ENCODE peak calls at places on chromosomes 13 and 19, in five cellular contexts. V, A, L, M and F are unnamed samples.

GRCh38 chr13:106418556-106418955 is 116.9 kb downstream of the EFNB2 start:
- DNase-seq in L (no peak), A (no peak), M (no peak), V (no peak), F (no peak)

GRCh38 chr19:39941615-39942507 is 7.4 kb upstream of the FCGBP start:
- DNase-seq in L (no peak), A (no peak), M (no peak), V (peak), F (no peak)

GRCh38 chr19:16714702-16715294 is 4.8 kb upstream of the NWD1 start:
- DNase-seq in A (peak), L (peak), M (peak), V (peak), F (peak)

GRCh38 chr13:28199089-28199488 is 60.7 kb downstream of the PAN3 start:
- DNase-seq in M (no peak), V (no peak), L (no peak), A (no peak), F (no peak)

GRCh38 chr13:46687810-46688209 is 109.2 kb downstream of the ESD start:
- DNase-seq in A (peak), M (peak), V (no peak), L (peak), F (peak)

GRCh38 chr13:76795701-76796695 is 90.2 kb downstream of the KCTD12 start:
- DNase-seq in M (no peak), V (no peak), A (no peak), L (no peak), F (no peak)

GRCh38 chr13:97879646-97880297 is 73.7 kb upstream of the IPO5 start:
- DNase-seq in L (no peak), V (no peak), A (no peak), M (no peak), F (peak)

GRCh38 chr13:30323524-30323923 is 16.2 kb upstream of the KATNAL1 start:
- DNase-seq in V (no peak), A (no peak), L (no peak), M (no peak), F (no peak)

GRCh38 chr13:85828094-85828684 is 29.0 kb upstream of the SLITRK6 start:
- DNase-seq in L (peak), A (peak), M (no peak), V (no peak), F (peak)

GRCh38 chr19:10226376-10227214 is 4.5 kb downstream of the S1PR2 start:
- DNase-seq in V (no peak), M (no peak), L (no peak), A (no peak), F (no peak)

GRCh38 chr13:22777207-22777606 is 403.6 kb upstream of the SGCG start:
- DNase-seq in L (no peak), A (no peak), V (no peak), M (no peak), F (no peak)

GRCh38 chr13:105920375-105920774 is 615.1 kb downstream of the EFNB2 start:
- DNase-seq in L (no peak), A (no peak), M (no peak), V (no peak), F (peak)

GRCh38 chr19:33438987-33439781 is 65.7 kb downstream of the CEBPG start:
- DNase-seq in A (no peak), M (no peak), L (no peak), V (no peak), F (no peak)

GRCh38 chr19:44626067-44626624 is 12.8 kb downstream of the IGSF23 start:
- DNase-seq in A (no peak), V (no peak), M (no peak), L (peak), F (peak)

GRCh38 chr19:46357846-46358583 is 11.1 kb downstream of the PPP5C start:
- DNase-seq in V (no peak), M (no peak), L (no peak), A (no peak), F (no peak)

GRCh38 chr19:46355234-46355990 is 8.5 kb downstream of the PPP5C start:
- DNase-seq in A (peak), L (peak), V (no peak), M (no peak), F (no peak)

GRCh38 chr19:46353730-46354528 is 7.0 kb downstream of the PPP5C start:
- DNase-seq in V (no peak), L (no peak), M (no peak), A (no peak), F (no peak)

GRCh38 chr19:46355991-46356669 is 9.2 kb downstream of the PPP5C start:
- DNase-seq in M (no peak), L (no peak), V (no peak), A (no peak), F (no peak)

DNA sequence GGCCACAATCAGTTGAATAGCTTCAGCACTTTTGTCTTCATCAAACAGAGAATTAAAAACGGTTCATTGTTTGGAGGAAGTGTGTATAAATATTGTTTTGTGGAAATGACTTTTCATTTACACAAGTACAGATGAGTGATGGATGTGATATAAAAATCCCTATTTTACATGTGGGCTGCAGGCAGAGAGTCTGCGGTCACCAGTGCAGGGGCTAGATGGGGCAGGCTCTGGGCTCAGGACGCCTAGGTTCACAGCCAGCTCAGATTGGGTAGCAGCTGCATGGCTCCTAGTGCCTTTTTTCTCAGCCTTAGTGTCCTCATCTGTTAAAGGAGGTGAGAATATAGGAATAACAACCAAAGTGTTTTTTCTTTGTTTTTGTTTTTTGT is 9.8 kb downstream of the PPP5C start:
- DNase-seq in V (no peak), M (no peak), L (no peak), A (no peak), F (no peak)
- TF ChIP-seq YY1 in V (no peak), M (no peak), L (no peak), A (no peak), F (no peak)

GRCh38 chr13:49996951-49997895 is at the start of gene TRIM13:
- DNase-seq in L (peak), A (peak), V (peak), M (peak), F (peak)
- TF ChIP-seq POLR2A in L (peak), A (peak), V (peak), M (peak), F (no peak)

GRCh38 chr13:49217962-49218492 is 2.1 kb upstream of the MLNR start:
- DNase-seq in M (no peak), L (no peak), A (no peak), V (no peak), F (no peak)
- TF ChIP-seq EZH2 in M (peak), L (no peak), A (no peak), V (no peak), F (no peak)

GRCh38 chr19:12838182-12838890 is at the start of gene MAST1:
- DNase-seq in A (peak), V (no peak), L (no peak), M (no peak), F (no peak)
- TF ChIP-seq YY1 in A (no peak), V (peak), L (no peak), M (no peak), F (no peak)

GRCh38 chr19:12133069-12133468 is 7.1 kb downstream of the ZNF20 start:
- DNase-seq in M (no peak), L (no peak), V (no peak), A (no peak), F (no peak)
- TF ChIP-seq POLR2A in M (no peak), L (no peak), V (no peak), A (no peak), F (no peak)

DNA sequence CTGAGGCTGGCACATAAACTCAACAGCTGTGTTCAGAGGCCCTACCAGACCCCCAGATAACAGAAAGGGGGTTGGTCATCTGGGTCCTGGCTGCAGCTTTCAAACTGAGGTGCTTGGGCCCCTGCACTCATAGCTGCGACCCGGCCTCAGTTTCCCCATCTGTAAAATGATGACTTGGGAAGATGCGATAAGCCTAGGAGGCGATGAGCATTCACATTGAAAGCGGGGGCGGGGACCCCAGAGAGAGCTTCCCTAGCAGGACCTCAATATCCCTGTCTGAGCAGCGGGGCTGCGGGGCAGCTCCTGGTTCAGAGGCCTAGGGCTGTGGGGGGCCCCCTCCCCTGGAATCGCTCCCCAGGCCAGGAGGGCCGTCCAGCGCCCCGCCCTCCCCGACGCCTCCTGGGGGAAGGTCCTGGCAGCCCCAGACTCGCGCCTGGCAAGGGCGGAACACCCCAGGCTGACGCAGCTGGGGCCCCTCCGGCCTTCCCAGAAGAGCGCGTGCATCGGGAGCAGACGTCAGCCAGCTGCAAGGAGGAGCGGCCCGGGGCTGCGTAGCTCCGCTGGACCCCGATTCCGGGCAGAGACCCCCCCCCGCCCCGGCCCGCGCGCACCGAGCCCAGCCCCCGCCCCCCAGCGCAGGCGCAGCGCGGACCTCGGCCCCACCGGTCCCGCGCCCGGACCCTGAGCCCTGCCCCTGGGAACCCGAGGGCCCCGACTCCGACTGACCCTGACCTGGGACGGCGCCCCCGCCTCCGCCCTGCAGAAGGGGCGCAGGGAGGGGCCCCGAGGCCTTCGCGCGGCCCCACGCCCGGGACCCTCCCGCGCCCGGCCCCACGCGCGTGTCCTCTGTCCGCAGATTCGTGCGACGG is 3.5 kb downstream of the FSTL3 start:
- DNase-seq in A (peak), V (no peak), L (no peak), M (no peak), F (no peak)
- TF ChIP-seq EZH2 in A (no peak), V (no peak), L (no peak), M (no peak), F (no peak)

DNA sequence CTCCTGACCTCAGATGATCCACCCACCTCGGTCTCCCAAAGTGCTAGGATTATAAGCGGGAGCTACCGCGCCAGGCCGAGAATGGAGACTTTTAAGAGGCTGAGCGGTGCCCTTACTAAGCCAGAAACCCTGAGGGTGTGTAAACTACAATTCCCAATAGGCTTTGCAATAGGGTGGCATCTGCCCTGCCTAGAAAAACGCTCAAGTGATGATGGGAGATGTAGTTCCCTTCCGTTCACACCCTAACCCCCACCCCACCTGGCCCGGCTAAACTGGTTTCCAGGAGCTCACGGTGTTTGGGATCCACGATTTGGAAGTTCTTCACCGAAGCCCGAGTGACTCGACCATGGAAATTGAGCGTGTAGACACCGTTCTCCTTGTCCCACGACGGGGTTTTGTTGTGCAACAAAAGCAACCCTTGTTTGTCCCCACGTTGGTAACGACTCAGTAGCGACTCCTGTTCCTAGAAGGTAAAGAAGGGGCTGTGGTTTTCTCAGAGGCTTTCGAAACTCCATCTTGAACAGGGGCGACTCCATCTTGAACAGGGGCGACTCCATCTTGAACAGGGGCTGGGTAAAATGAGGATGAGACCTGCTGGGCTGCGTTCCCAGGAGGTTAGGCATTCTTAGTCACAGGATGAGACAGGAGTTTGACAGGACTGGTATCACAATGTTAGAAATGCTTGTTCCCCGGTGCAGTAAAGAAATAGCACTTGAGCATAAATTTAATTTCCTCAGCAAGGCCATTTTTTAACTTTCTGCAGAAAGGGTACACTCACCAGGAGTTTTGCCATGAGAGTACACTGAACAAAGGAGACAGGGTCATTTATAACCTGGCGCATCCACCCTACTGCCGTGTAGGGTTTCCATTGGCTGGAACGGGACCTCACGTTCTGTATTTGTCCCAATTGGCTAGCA is 9.8 kb downstream of the PPP1R15A start:
- DNase-seq in A (peak), V (no peak), L (no peak), M (peak), F (no peak)
- TF ChIP-seq YY1 in A (no peak), V (no peak), L (peak), M (peak), F (no peak)